ENCODE peak calls at places on chromosome 18, in ten cellular contexts. One of them, this sample, is unnamed.

GRCh38 chr18:12236934-12237832 is 17.0 kb upstream of the CIDEA start:
- DNase-seq in BE2C: peak
- DNase-seq in fibroblast of pulmonary artery: peak
- DNase-seq in spleen: peak
- DNase-seq in A673: peak
- DNase-seq in A549: peak
- DNase-seq in MM.1S: peak
- DNase-seq in stomach: peak
- DNase-seq in pancreas: peak
- DNase-seq in fibroblast of lung: peak
- DNase-seq in this sample: peak

GRCh38 chr18:68219274-68219673 is 495.6 kb downstream of the TMX3 start:
- DNase-seq in BE2C: no peak
- DNase-seq in fibroblast of pulmonary artery: peak
- DNase-seq in spleen: no peak
- DNase-seq in A673: no peak
- DNase-seq in A549: no peak
- DNase-seq in MM.1S: no peak
- DNase-seq in stomach: no peak
- DNase-seq in pancreas: no peak
- DNase-seq in fibroblast of lung: no peak
- DNase-seq in this sample: no peak

GRCh38 chr18:46641917-46642316 is 15.1 kb downstream of the LOXHD1 start:
- DNase-seq in BE2C: no peak
- DNase-seq in fibroblast of pulmonary artery: no peak
- DNase-seq in spleen: no peak
- DNase-seq in A673: no peak
- DNase-seq in A549: no peak
- DNase-seq in MM.1S: no peak
- DNase-seq in stomach: no peak
- DNase-seq in pancreas: no peak
- DNase-seq in fibroblast of lung: no peak
- DNase-seq in this sample: no peak

GRCh38 chr18:43571078-43571689 is 293.9 kb upstream of the SYT4 start:
- DNase-seq in BE2C: peak
- DNase-seq in fibroblast of pulmonary artery: peak
- DNase-seq in spleen: no peak
- DNase-seq in A673: peak
- DNase-seq in A549: peak
- DNase-seq in MM.1S: peak
- DNase-seq in stomach: peak
- DNase-seq in pancreas: no peak
- DNase-seq in fibroblast of lung: peak
- DNase-seq in this sample: no peak

GRCh38 chr18:46211816-46212215 is 107.6 kb downstream of the HAUS1 start:
- DNase-seq in BE2C: no peak
- DNase-seq in fibroblast of pulmonary artery: peak
- DNase-seq in spleen: no peak
- DNase-seq in A673: peak
- DNase-seq in A549: no peak
- DNase-seq in MM.1S: no peak
- DNase-seq in stomach: no peak
- DNase-seq in pancreas: no peak
- DNase-seq in fibroblast of lung: peak
- DNase-seq in this sample: no peak

GRCh38 chr18:58088723-58089074 is 44.7 kb downstream of the NEDD4L start:
- DNase-seq in BE2C: no peak
- DNase-seq in fibroblast of pulmonary artery: no peak
- DNase-seq in spleen: no peak
- DNase-seq in A673: no peak
- DNase-seq in A549: no peak
- DNase-seq in MM.1S: no peak
- DNase-seq in stomach: peak
- DNase-seq in pancreas: peak
- DNase-seq in fibroblast of lung: no peak
- DNase-seq in this sample: peak

GRCh38 chr18:12296087-12296403 is 12.0 kb upstream of the TUBB6 start:
- DNase-seq in BE2C: no peak
- DNase-seq in fibroblast of pulmonary artery: no peak
- DNase-seq in spleen: no peak
- DNase-seq in A673: no peak
- DNase-seq in A549: no peak
- DNase-seq in MM.1S: no peak
- DNase-seq in stomach: no peak
- DNase-seq in pancreas: no peak
- DNase-seq in fibroblast of lung: no peak
- DNase-seq in this sample: no peak

GRCh38 chr18:34023471-34023870 is 201.2 kb downstream of the NOL4 start:
- DNase-seq in BE2C: no peak
- DNase-seq in fibroblast of pulmonary artery: peak
- DNase-seq in spleen: no peak
- DNase-seq in A673: no peak
- DNase-seq in A549: no peak
- DNase-seq in MM.1S: no peak
- DNase-seq in stomach: no peak
- DNase-seq in pancreas: no peak
- DNase-seq in fibroblast of lung: no peak
- DNase-seq in this sample: no peak

GRCh38 chr18:42174909-42175308 is 219.9 kb downstream of the PIK3C3 start:
- DNase-seq in BE2C: no peak
- DNase-seq in fibroblast of pulmonary artery: peak
- DNase-seq in spleen: no peak
- DNase-seq in A673: peak
- DNase-seq in A549: no peak
- DNase-seq in MM.1S: no peak
- DNase-seq in stomach: no peak
- DNase-seq in pancreas: no peak
- DNase-seq in fibroblast of lung: no peak
- DNase-seq in this sample: no peak

GRCh38 chr18:23131693-23132319 is 3.5 kb upstream of the CABLES1 start:
- DNase-seq in BE2C: peak
- DNase-seq in fibroblast of pulmonary artery: peak
- DNase-seq in spleen: no peak
- DNase-seq in A673: peak
- DNase-seq in A549: peak
- DNase-seq in MM.1S: peak
- DNase-seq in stomach: peak
- DNase-seq in pancreas: peak
- DNase-seq in fibroblast of lung: peak
- DNase-seq in this sample: no peak

GRCh38 chr18:11995445-11996189 is 14.3 kb downstream of the IMPA2 start:
- DNase-seq in BE2C: peak
- DNase-seq in fibroblast of pulmonary artery: peak
- DNase-seq in spleen: peak
- DNase-seq in A673: peak
- DNase-seq in A549: peak
- DNase-seq in MM.1S: peak
- DNase-seq in stomach: peak
- DNase-seq in pancreas: peak
- DNase-seq in fibroblast of lung: peak
- DNase-seq in this sample: peak

GRCh38 chr18:76441002-76441667 is 53.9 kb downstream of the ZNF516 start:
- DNase-seq in BE2C: no peak
- DNase-seq in fibroblast of pulmonary artery: no peak
- DNase-seq in spleen: peak
- DNase-seq in A673: no peak
- DNase-seq in A549: no peak
- DNase-seq in MM.1S: no peak
- DNase-seq in stomach: no peak
- DNase-seq in pancreas: no peak
- DNase-seq in fibroblast of lung: no peak
- DNase-seq in this sample: no peak

GRCh38 chr18:65706646-65707045 is 44.2 kb upstream of the CDH7 start:
- DNase-seq in BE2C: no peak
- DNase-seq in fibroblast of pulmonary artery: no peak
- DNase-seq in spleen: no peak
- DNase-seq in A673: no peak
- DNase-seq in A549: no peak
- DNase-seq in MM.1S: no peak
- DNase-seq in stomach: no peak
- DNase-seq in pancreas: no peak
- DNase-seq in fibroblast of lung: no peak
- DNase-seq in this sample: no peak
- TF ChIP-seq CTCF in BE2C: no peak
- TF ChIP-seq CTCF in fibroblast of pulmonary artery: no peak
- TF ChIP-seq CTCF in spleen: no peak
- TF ChIP-seq CTCF in A673: peak
- TF ChIP-seq CTCF in A549: no peak
- TF ChIP-seq CTCF in MM.1S: no peak
- TF ChIP-seq CTCF in stomach: no peak
- TF ChIP-seq CTCF in pancreas: no peak
- TF ChIP-seq CTCF in fibroblast of lung: no peak
- TF ChIP-seq CTCF in this sample: no peak

DNA sequence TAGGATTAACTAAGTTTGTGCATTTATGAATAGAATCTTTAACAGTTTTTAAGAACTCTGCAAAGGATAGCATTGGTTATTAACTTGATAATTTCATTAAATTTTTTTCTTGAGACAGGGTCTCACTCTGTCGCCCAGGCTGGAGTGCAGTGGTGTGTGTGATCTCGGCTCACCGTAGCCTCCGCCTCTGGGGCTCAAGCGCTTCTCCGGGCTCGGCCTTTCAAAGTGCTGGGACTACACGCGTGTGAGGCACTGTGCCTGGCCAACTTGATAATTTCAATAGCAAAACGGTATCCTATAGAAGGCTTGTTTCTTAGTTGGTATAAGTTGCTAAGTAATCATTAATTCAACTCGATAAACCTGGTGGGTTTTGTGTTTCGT is 38.0 kb downstream of the ADNP2 start:
- DNase-seq in BE2C: no peak
- DNase-seq in fibroblast of pulmonary artery: peak
- DNase-seq in spleen: no peak
- DNase-seq in A673: no peak
- DNase-seq in A549: no peak
- DNase-seq in MM.1S: no peak
- DNase-seq in stomach: no peak
- DNase-seq in pancreas: no peak
- DNase-seq in fibroblast of lung: peak
- DNase-seq in this sample: no peak
- TF ChIP-seq CTCF in BE2C: no peak
- TF ChIP-seq CTCF in fibroblast of pulmonary artery: no peak
- TF ChIP-seq CTCF in spleen: no peak
- TF ChIP-seq CTCF in A673: no peak
- TF ChIP-seq CTCF in A549: no peak
- TF ChIP-seq CTCF in MM.1S: no peak
- TF ChIP-seq CTCF in stomach: no peak
- TF ChIP-seq CTCF in pancreas: no peak
- TF ChIP-seq CTCF in fibroblast of lung: no peak
- TF ChIP-seq CTCF in this sample: no peak

GRCh38 chr18:52345428-52345827 is 5.4 kb downstream of the DCC start:
- DNase-seq in BE2C: no peak
- DNase-seq in fibroblast of pulmonary artery: no peak
- DNase-seq in spleen: no peak
- DNase-seq in A673: peak
- DNase-seq in A549: no peak
- DNase-seq in MM.1S: no peak
- DNase-seq in stomach: no peak
- DNase-seq in pancreas: no peak
- DNase-seq in fibroblast of lung: no peak
- DNase-seq in this sample: no peak

GRCh38 chr18:52343731-52344340 is 3.8 kb downstream of the DCC start:
- DNase-seq in BE2C: no peak
- DNase-seq in fibroblast of pulmonary artery: no peak
- DNase-seq in spleen: no peak
- DNase-seq in A673: peak
- DNase-seq in A549: no peak
- DNase-seq in MM.1S: no peak
- DNase-seq in stomach: no peak
- DNase-seq in pancreas: no peak
- DNase-seq in fibroblast of lung: no peak
- DNase-seq in this sample: no peak

GRCh38 chr18:52343138-52343537 is 3.1 kb downstream of the DCC start:
- DNase-seq in BE2C: no peak
- DNase-seq in fibroblast of pulmonary artery: peak
- DNase-seq in spleen: no peak
- DNase-seq in A673: peak
- DNase-seq in A549: peak
- DNase-seq in MM.1S: peak
- DNase-seq in stomach: no peak
- DNase-seq in pancreas: no peak
- DNase-seq in fibroblast of lung: peak
- DNase-seq in this sample: no peak

GRCh38 chr18:52352920-52353319 is 12.9 kb downstream of the DCC start:
- DNase-seq in BE2C: no peak
- DNase-seq in fibroblast of pulmonary artery: no peak
- DNase-seq in spleen: no peak
- DNase-seq in A673: no peak
- DNase-seq in A549: no peak
- DNase-seq in MM.1S: no peak
- DNase-seq in stomach: no peak
- DNase-seq in pancreas: no peak
- DNase-seq in fibroblast of lung: no peak
- DNase-seq in this sample: no peak

DNA sequence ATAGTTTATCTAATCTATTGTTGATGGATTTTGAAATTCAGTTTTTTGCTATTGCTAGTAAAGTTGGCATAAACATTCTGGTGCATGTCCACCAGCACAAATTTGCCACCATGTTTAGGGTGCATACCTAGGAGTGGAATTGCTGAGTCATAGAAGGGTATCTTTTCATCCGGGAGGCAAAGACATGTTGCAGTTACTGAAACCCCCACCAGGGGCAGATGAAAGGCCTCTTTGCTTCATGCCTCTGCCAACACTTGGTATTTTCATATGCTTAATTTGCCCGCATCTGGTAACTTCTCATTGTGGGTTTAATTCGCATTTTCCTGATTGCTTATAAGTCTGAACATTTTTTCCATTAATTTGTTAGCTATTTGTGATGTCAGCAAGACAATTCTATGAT is 8.2 kb downstream of the DCC start:
- DNase-seq in BE2C: peak
- DNase-seq in fibroblast of pulmonary artery: peak
- DNase-seq in spleen: no peak
- DNase-seq in A673: peak
- DNase-seq in A549: peak
- DNase-seq in MM.1S: peak
- DNase-seq in stomach: no peak
- DNase-seq in pancreas: no peak
- DNase-seq in fibroblast of lung: no peak
- DNase-seq in this sample: no peak
- TF ChIP-seq CTCF in BE2C: peak
- TF ChIP-seq CTCF in fibroblast of pulmonary artery: peak
- TF ChIP-seq CTCF in spleen: no peak
- TF ChIP-seq CTCF in A673: peak
- TF ChIP-seq CTCF in A549: no peak
- TF ChIP-seq CTCF in MM.1S: peak
- TF ChIP-seq CTCF in stomach: no peak
- TF ChIP-seq CTCF in pancreas: no peak
- TF ChIP-seq CTCF in fibroblast of lung: peak
- TF ChIP-seq CTCF in this sample: no peak

DNA sequence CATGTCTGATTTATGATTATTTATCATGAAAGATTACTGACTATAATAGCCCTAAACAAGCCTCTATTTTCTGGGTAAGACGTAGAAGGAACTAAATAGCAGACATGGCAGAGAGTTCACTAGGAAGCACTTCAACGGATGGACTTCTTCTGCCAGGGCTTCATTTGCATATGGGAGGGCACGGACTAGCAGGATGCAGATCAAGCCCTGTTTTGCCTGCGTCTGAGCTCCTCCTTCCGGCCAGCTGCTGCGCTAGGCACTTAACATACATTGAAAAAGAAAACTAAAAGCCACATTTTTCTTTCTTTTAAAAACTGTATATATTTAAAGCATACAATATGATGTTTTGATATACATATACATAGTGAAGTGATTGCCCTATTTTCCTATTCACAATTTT is 340.0 kb upstream of the MEX3C start:
- DNase-seq in BE2C: peak
- DNase-seq in fibroblast of pulmonary artery: peak
- DNase-seq in spleen: peak
- DNase-seq in A673: peak
- DNase-seq in A549: peak
- DNase-seq in MM.1S: peak
- DNase-seq in stomach: no peak
- DNase-seq in pancreas: peak
- DNase-seq in fibroblast of lung: no peak
- DNase-seq in this sample: no peak
- TF ChIP-seq CTCF in BE2C: peak
- TF ChIP-seq CTCF in fibroblast of pulmonary artery: peak
- TF ChIP-seq CTCF in spleen: no peak
- TF ChIP-seq CTCF in A673: peak
- TF ChIP-seq CTCF in A549: no peak
- TF ChIP-seq CTCF in MM.1S: peak
- TF ChIP-seq CTCF in stomach: no peak
- TF ChIP-seq CTCF in pancreas: no peak
- TF ChIP-seq CTCF in fibroblast of lung: no peak
- TF ChIP-seq CTCF in this sample: no peak